ENCODE peak calls at places on chromosome 13, in six cellular contexts. E is activated naive CD4-positive, alpha-beta T cell; Y is HT1080; R is stimulated activated CD8-positive, alpha-beta memory T cell treated with anti-CD3 and anti-CD28 coated beads, Interleukin-15, amount 100 ng/mL, for 1 hour; C is head of caudate nucleus; F is stimulated activated CD4-positive, alpha-beta T cell treated with anti-CD3 and anti-CD28 coated beads, Interleukin-12 subunit alpha, Interleukin-12 subunit beta, amount 100 ng/mL, for 4 hours. O is an unnamed sample.
A peak's percentile ranks its signal among the peaks of the same experiment; 100 is the strongest.

GRCh38 chr13:48028066-48028465 is 9.5 kb upstream of the NUDT15 start:
- DNase-seq in E (no peak), Y (no peak), R (no peak), C (no peak), F (no peak), O (no peak)

GRCh38 chr13:43905435-43906031 is 25.8 kb downstream of the LACC1 start:
- DNase-seq in E (no peak), Y (peak; percentile 61), R (no peak), C (peak; percentile 70), F (no peak), O (no peak)

GRCh38 chr13:91817250-91817649 is 418.8 kb downstream of the GPC5 start:
- DNase-seq in E (no peak), Y (peak; percentile 35), R (no peak), C (peak; percentile 5), F (no peak), O (no peak)

GRCh38 chr13:38090913-38091312 is 221.3 kb upstream of the TRPC4 start:
- DNase-seq in E (no peak), Y (peak; percentile 13), R (no peak), C (no peak), F (no peak), O (no peak)

GRCh38 chr13:114142640-114143490 is 10.4 kb upstream of the RASA3 start:
- DNase-seq in E (peak; percentile 73), Y (no peak), R (peak; percentile 54), C (no peak), F (peak; percentile 32), O (peak; percentile 22)

GRCh38 chr13:114110091-114110829 is 22.2 kb downstream of the RASA3 start:
- DNase-seq in E (peak; percentile 60), Y (no peak), R (peak; percentile 49), C (no peak), F (peak; percentile 50), O (no peak)

GRCh38 chr13:21557995-21558394 is 46.0 kb downstream of the MICU2 start:
- DNase-seq in E (no peak), Y (peak; percentile 20), R (no peak), C (no peak), F (no peak), O (no peak)

GRCh38 chr13:42786696-42787095 is 5.3 kb downstream of the FAM216B start:
- DNase-seq in E (no peak), Y (no peak), R (no peak), C (no peak), F (no peak), O (no peak)

GRCh38 chr13:44818428-44818827 is 170.8 kb downstream of the NUFIP1 start:
- DNase-seq in E (no peak), Y (no peak), R (no peak), C (no peak), F (no peak), O (no peak)

GRCh38 chr13:34883381-34883780 is 58.7 kb upstream of the NBEA start:
- DNase-seq in E (no peak), Y (no peak), R (no peak), C (no peak), F (no peak), O (no peak)

GRCh38 chr13:88656751-88657150 is 985.6 kb downstream of the SLITRK5 start:
- DNase-seq in E (no peak), Y (peak; percentile 27), R (no peak), C (no peak), F (no peak), O (no peak)

GRCh38 chr13:26719356-26719945 is 41.1 kb downstream of the GPR12 start:
- DNase-seq in E (no peak), Y (peak; percentile 39), R (no peak), C (no peak), F (no peak), O (no peak)

GRCh38 chr13:114132419-114133121 is at the start of gene RASA3:
- DNase-seq in E (peak; percentile 42), Y (peak; percentile 77), R (no peak), C (peak; percentile 75), F (peak; percentile 62), O (peak; percentile 91)

GRCh38 chr13:79393564-79394249 is 12.3 kb downstream of the RBM26 start:
- DNase-seq in E (peak; percentile 7), Y (no peak), R (no peak), C (no peak), F (no peak), O (no peak)

GRCh38 chr13:97117388-97117910 is 104.7 kb upstream of the MBNL2 start:
- DNase-seq in E (no peak), Y (no peak), R (no peak), C (no peak), F (no peak), O (no peak)

GRCh38 chr13:74306496-74306895 is 172.3 kb upstream of the KLF12 start:
- DNase-seq in E (no peak), Y (peak; percentile 14), R (no peak), C (no peak), F (no peak), O (no peak)

GRCh38 chr13:41611385-41611784 is 154.0 kb downstream of the RGCC start:
- DNase-seq in E (no peak), Y (no peak), R (no peak), C (peak; percentile 48), F (no peak), O (no peak)

GRCh38 chr13:44401577-44401976 is 28.0 kb downstream of the SERP2 start:
- DNase-seq in E (no peak), Y (no peak), R (no peak), C (no peak), F (no peak), O (no peak)

O was measured in heart left ventricle.